ENCODE peak calls at places on chromosomes 6 and 20, in seven cellular contexts. I is esophagus muscularis mucosa, H is upper lobe of right lung, L is suprapubic skin, Q is IMR-90, Y is PC-3, E is A549. D is an unnamed sample. For H3K9me3, the result is how much of the 10 kb centered on the place peaks cover.

GRCh38 chr6:110720066-110720465 is 95.2 kb downstream of the CDK19 start:
- DNase-seq in I (no peak), H (no peak), L (no peak), Q (no peak), Y (peak), E (no peak), D (no peak)

GRCh38 chr20:41427833-41428232 is 61.2 kb upstream of the EMILIN3 start:
- DNase-seq in I (no peak), H (no peak), L (no peak), Q (no peak), Y (no peak), E (no peak), D (no peak)

GRCh38 chr20:58596244-58597010 is 54.7 kb upstream of the STX16 start:
- DNase-seq in I (no peak), H (no peak), L (no peak), Q (no peak), Y (no peak), E (no peak), D (no peak)

GRCh38 chr20:10329387-10330005 is 104.5 kb downstream of the MKKS start:
- DNase-seq in I (no peak), H (no peak), L (no peak), Q (no peak), Y (no peak), E (no peak), D (no peak)

GRCh38 chr6:161215193-161215592 is 58.7 kb downstream of the AGPAT4 start:
- DNase-seq in I (no peak), H (no peak), L (no peak), Q (peak), Y (peak), E (no peak), D (no peak)

GRCh38 chr20:35005463-35005961 is 49.8 kb downstream of the MYH7B start:
- DNase-seq in I (no peak), H (no peak), L (peak), Q (no peak), Y (no peak), E (no peak), D (no peak)

GRCh38 chr6:16326971-16327776 is 88.8 kb downstream of the GMPR start:
- DNase-seq in I (no peak), H (no peak), L (no peak), Q (no peak), Y (no peak), E (no peak), D (no peak)

GRCh38 chr6:157982580-157983438 is 1.1 kb downstream of the SYNJ2 start:
- DNase-seq in I (no peak), H (peak), L (no peak), Q (peak), Y (peak), E (peak), D (no peak)

GRCh38 chr6:43847741-43848630 is 78.0 kb downstream of the VEGFA start:
- DNase-seq in I (no peak), H (peak), L (no peak), Q (peak), Y (peak), E (no peak), D (no peak)

GRCh38 chr20:21102691-21103311 is 3.4 kb downstream of the LINC00237 start:
- DNase-seq in I (peak), H (peak), L (peak), Q (peak), Y (no peak), E (no peak), D (peak)

GRCh38 chr20:50512323-50512722 is 2.1 kb downstream of the PTPN1 start:
- DNase-seq in I (no peak), H (no peak), L (no peak), Q (no peak), Y (no peak), E (no peak), D (no peak)

GRCh38 chr6:46469021-46469420 is 22.2 kb downstream of the RCAN2 start:
- DNase-seq in I (no peak), H (no peak), L (no peak), Q (no peak), Y (no peak), E (no peak), D (no peak)

DNA sequence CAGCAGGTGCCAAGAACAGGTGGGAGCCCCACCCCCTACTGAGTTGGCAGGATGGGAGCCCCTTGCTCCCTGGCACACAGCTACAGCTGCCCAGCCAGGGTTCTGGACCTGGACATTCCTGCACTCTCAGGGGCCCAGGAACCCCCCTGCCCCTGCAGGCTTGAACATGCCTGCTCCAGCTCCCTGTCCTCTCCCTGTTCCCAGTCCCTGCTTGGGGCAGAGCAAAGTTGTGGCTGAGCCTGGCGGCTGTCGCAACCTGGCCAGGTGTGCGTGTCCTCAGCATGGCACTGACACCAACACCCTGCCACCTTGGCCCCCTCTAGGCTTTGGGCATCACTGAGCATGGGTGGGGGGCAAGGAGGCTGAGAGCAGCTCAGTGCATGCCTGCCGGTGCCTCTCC is 491.2 kb upstream of the NOX3 start:
- DNase-seq in I (no peak), H (no peak), L (no peak), Q (no peak), Y (no peak), E (no peak), D (no peak)
- H3K9me3 ChIP-seq in I (under half), H (under half), L (under half), Q (under half), Y (under half), E (under half), D (under half)

GRCh38 chr20:49285813-49286494 is 8.1 kb upstream of the ZNFX1 start:
- DNase-seq in I (no peak), H (no peak), L (no peak), Q (no peak), Y (no peak), E (no peak), D (no peak)

GRCh38 chr20:49285233-49285668 is 7.4 kb upstream of the ZNFX1 start:
- DNase-seq in I (no peak), H (no peak), L (no peak), Q (no peak), Y (no peak), E (no peak), D (no peak)

GRCh38 chr20:49288250-49288751 is 10.4 kb upstream of the ZNFX1 start:
- DNase-seq in I (no peak), H (no peak), L (no peak), Q (no peak), Y (no peak), E (no peak), D (no peak)

GRCh38 chr20:49287555-49288249 is 9.8 kb upstream of the ZNFX1 start:
- DNase-seq in I (no peak), H (no peak), L (no peak), Q (peak), Y (peak), E (no peak), D (no peak)

DNA sequence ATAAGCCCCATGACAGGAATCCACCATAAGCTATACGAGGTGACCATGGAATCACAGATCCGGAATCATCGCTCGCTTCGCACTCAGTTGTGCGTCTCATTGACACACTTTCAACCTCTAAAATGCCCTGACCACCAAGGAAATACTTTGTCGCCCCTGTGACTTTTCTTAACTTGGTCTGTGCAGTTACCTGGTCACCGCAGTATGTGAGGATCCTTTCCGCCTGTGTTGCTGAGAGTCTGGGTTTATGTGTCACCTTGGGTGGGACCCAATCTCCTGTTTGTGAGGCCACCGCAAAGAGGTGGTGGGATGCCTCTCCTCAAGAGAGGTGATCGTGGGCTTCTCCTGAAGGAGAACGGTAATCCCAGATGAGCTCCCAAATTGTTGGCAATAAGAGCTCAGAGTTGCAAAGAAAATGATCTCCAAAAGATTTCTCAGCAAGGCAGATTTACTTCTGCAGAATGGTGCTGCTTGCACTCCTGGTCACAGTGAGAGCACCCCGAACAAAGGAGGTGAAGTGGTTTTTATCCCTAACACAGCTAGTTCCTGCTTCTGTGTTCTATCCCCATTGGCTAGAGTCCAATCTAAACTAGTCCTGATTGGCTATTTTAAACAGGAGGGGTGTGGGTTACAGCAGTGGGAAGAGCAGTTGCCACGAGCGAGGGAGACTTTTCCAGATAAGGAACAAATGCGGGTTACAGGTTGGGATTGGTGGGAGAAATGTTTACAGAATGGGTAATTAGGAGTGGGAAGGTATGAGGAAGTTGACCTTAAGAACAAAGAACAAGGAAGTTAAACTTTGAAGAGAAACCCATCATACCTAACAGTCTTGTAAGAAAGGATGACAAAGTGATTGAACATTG is 9.1 kb upstream of the ZNFX1 start:
- DNase-seq in I (no peak), H (no peak), L (no peak), Q (peak), Y (peak), E (peak), D (no peak)
- H3K9me3 ChIP-seq in I (under half), H (under half), L (under half), Q (under half), Y (under half), E (under half), D (half or more)

DNA sequence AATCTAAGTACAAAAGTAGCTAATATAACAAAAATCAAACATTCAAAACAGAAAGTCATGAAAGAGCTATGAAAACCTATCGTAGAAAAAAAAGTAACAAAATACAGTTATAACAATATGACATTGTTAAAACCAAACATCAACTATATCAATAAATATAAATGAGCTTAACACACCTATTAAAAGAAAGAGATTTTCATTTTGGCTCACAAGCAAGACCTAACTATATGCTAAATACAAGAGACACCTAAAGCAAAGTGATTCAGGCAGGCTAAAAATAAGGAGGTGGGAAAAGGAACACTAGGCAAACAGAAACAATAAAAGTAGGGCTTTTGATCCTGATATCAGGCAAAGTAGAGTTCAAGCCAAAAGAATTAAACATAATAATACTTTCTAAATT is 13.5 kb downstream of the ZNF322 start:
- DNase-seq in I (no peak), H (no peak), L (no peak), Q (no peak), Y (no peak), E (no peak), D (no peak)
- H3K9me3 ChIP-seq in I (under half), H (under half), L (under half), Q (under half), Y (under half), E (half or more), D (under half)

GRCh38 chr6:121799574-121799973 is 364.1 kb downstream of the GJA1 start:
- DNase-seq in I (no peak), H (no peak), L (no peak), Q (no peak), Y (no peak), E (no peak), D (no peak)
- H3K9me3 ChIP-seq in I (under half), H (under half), L (under half), Q (under half), Y (under half), E (under half), D (under half)

GRCh38 chr6:168459572-168459971 is 18.6 kb downstream of the SMOC2 start:
- DNase-seq in I (no peak), H (no peak), L (no peak), Q (no peak), Y (no peak), E (no peak), D (no peak)

GRCh38 chr6:168458101-168458500 is 17.1 kb downstream of the SMOC2 start:
- DNase-seq in I (no peak), H (no peak), L (no peak), Q (no peak), Y (no peak), E (no peak), D (no peak)

GRCh38 chr6:168455847-168456530 is 15.0 kb downstream of the SMOC2 start:
- DNase-seq in I (no peak), H (no peak), L (no peak), Q (no peak), Y (no peak), E (no peak), D (no peak)

GRCh38 chr6:168452685-168453377 is 11.8 kb downstream of the SMOC2 start:
- DNase-seq in I (no peak), H (no peak), L (no peak), Q (no peak), Y (no peak), E (no peak), D (no peak)

GRCh38 chr6:168456907-168457771 is 16.2 kb downstream of the SMOC2 start:
- DNase-seq in I (no peak), H (no peak), L (no peak), Q (no peak), Y (no peak), E (no peak), D (no peak)
- H3K9me3 ChIP-seq in I (under half), H (under half), L (under half), Q (under half), Y (under half), E (under half), D (under half)

GRCh38 chr6:100461273-100461919 is 3.3 kb downstream of the SIM1 start:
- DNase-seq in I (peak), H (no peak), L (no peak), Q (no peak), Y (no peak), E (peak), D (no peak)
- H3K9me3 ChIP-seq in I (under half), H (under half), L (under half), Q (under half), Y (under half), E (under half), D (under half)

GRCh38 chr20:61757-62156 is 25.7 kb upstream of the DEFB125 start:
- DNase-seq in I (no peak), H (no peak), L (no peak), Q (no peak), Y (no peak), E (peak), D (no peak)
- H3K9me3 ChIP-seq in I (under half), H (under half), L (under half), Q (under half), Y (under half), E (under half), D (under half)